ENCODE peak calls at places on chromosome 22, in nine cellular contexts. N, H, O, S, K, I, P, T and X are unnamed samples.

GRCh38 chr22:31897842-31898241 is 46.5 kb upstream of the YWHAH start:
- DNase-seq in P (no peak), K (no peak), N (peak), O (no peak), H (no peak), I (no peak), S (no peak), T (no peak), X (no peak)

GRCh38 chr22:24482586-24482985 is 12.5 kb upstream of the UPB1 start:
- DNase-seq in K (no peak), I (no peak), P (no peak), H (no peak), O (no peak), T (no peak), N (peak), S (no peak), X (no peak)

GRCh38 chr22:22342697-22343602 is 98.4 kb downstream of the VPREB1 start:
- DNase-seq in K (peak), I (peak), H (peak), T (no peak), S (peak), O (peak), N (peak), P (no peak), X (peak)

GRCh38 chr22:38267086-38267485 is 5.7 kb downstream of the TMEM184B start:
- DNase-seq in K (no peak), H (peak), N (peak), I (no peak), O (no peak), S (peak), T (no peak), P (no peak), X (no peak)

GRCh38 chr22:44870021-44870420 is 117.6 kb downstream of the ARHGAP8 start:
- DNase-seq in K (peak), I (no peak), P (no peak), H (no peak), N (peak), S (no peak), T (no peak), O (no peak), X (no peak)

GRCh38 chr22:33565580-33565995 is 354.7 kb downstream of the LARGE1 start:
- DNase-seq in I (no peak), O (no peak), S (no peak), K (no peak), P (no peak), N (no peak), T (no peak), H (no peak), X (no peak)

GRCh38 chr22:44288951-44289350 is 23.8 kb downstream of the SHISAL1 start:
- DNase-seq in S (no peak), P (no peak), T (no peak), I (no peak), N (no peak), K (no peak), H (no peak), O (no peak), X (no peak)

GRCh38 chr22:19517919-19518567 is 6.2 kb downstream of the CLDN5 start:
- DNase-seq in K (no peak), O (no peak), I (no peak), T (no peak), H (no peak), P (no peak), S (no peak), N (no peak), X (no peak)

GRCh38 chr22:30948930-30949342 is 19.6 kb downstream of the MORC2 start:
- DNase-seq in H (no peak), K (no peak), T (no peak), S (no peak), I (no peak), N (peak), O (no peak), P (no peak), X (no peak)

GRCh38 chr22:46366801-46367706 is 31.5 kb downstream of the TRMU start:
- DNase-seq in O (no peak), S (no peak), H (no peak), N (no peak), K (no peak), T (no peak), I (no peak), P (no peak), X (no peak)

GRCh38 chr22:44369241-44369652 is 56.5 kb upstream of the SHISAL1 start:
- DNase-seq in K (no peak), P (no peak), N (no peak), O (no peak), S (no peak), T (no peak), H (no peak), I (no peak), X (no peak)

GRCh38 chr22:23530106-23530505 is 50.0 kb downstream of the IGLL1 start:
- DNase-seq in O (no peak), N (no peak), T (no peak), K (no peak), P (no peak), I (no peak), S (no peak), H (no peak), X (no peak)

GRCh38 chr22:25362215-25362882 is 142.9 kb downstream of the CRYBB2 start:
- DNase-seq in T (peak), H (peak), O (peak), S (peak), K (peak), I (peak), P (peak), N (peak), X (peak)

GRCh38 chr22:19620742-19621371 is 93.4 kb upstream of the SEPTIN5 start:
- DNase-seq in S (no peak), K (no peak), I (no peak), P (no peak), T (no peak), H (no peak), O (no peak), N (no peak), X (no peak)

GRCh38 chr22:37742374-37743092 is 45.7 kb downstream of the TRIOBP start:
- DNase-seq in N (peak), P (no peak), K (no peak), S (no peak), I (no peak), T (peak), O (no peak), H (no peak), X (no peak)

GRCh38 chr22:33409134-33409533 is 351.0 kb upstream of the SYN3 start:
- DNase-seq in S (no peak), P (no peak), I (no peak), H (no peak), N (no peak), O (no peak), K (no peak), T (no peak), X (peak)

GRCh38 chr22:37063436-37064420 is 12.2 kb downstream of the KCTD17 start:
- DNase-seq in O (no peak), S (no peak), P (no peak), T (no peak), K (no peak), N (no peak), H (no peak), I (no peak), X (no peak)

GRCh38 chr22:29329581-29329980 is 14.1 kb upstream of the RASL10A start:
- DNase-seq in I (no peak), T (peak), S (no peak), K (no peak), P (no peak), N (no peak), H (no peak), O (no peak), X (no peak)

GRCh38 chr22:36741204-36741793 is 34.6 kb downstream of the IFT27 start:
- DNase-seq in N (peak), O (no peak), I (no peak), H (no peak), P (no peak), T (no peak), K (no peak), S (no peak), X (peak)

GRCh38 chr22:44807915-44808690 is 55.7 kb downstream of the ARHGAP8 start:
- DNase-seq in T (no peak), P (no peak), N (no peak), H (no peak), I (no peak), O (no peak), K (no peak), S (peak), X (peak)

GRCh38 chr22:21569459-21570161 is 2.1 kb downstream of the UBE2L3 start:
- DNase-seq in T (no peak), O (no peak), P (no peak), H (no peak), N (no peak), S (no peak), K (no peak), I (no peak), X (no peak)

GRCh38 chr22:31612891-31613285 is 49.1 kb downstream of the PISD start:
- DNase-seq in O (no peak), N (no peak), H (no peak), P (no peak), T (no peak), S (no peak), K (no peak), I (no peak), X (no peak)

GRCh38 chr22:45228401-45228754 is 12.3 kb downstream of the KIAA0930 start:
- DNase-seq in I (no peak), S (no peak), H (no peak), T (no peak), K (no peak), P (no peak), N (no peak), O (no peak), X (no peak)

GRCh38 chr22:44365196-44365802 is 52.5 kb upstream of the SHISAL1 start:
- DNase-seq in S (no peak), P (no peak), H (no peak), T (no peak), O (no peak), N (no peak), K (no peak), I (no peak), X (no peak)

GRCh38 chr22:46965552-46966494 is 203.4 kb downstream of the TBC1D22A start:
- DNase-seq in I (no peak), H (no peak), O (no peak), P (no peak), T (no peak), N (peak), S (peak), K (no peak), X (no peak)

GRCh38 chr22:42022162-42022847 is 23.7 kb downstream of the WBP2NL start:
- DNase-seq in O (no peak), K (no peak), S (no peak), I (no peak), T (no peak), P (no peak), H (no peak), N (no peak), X (no peak)

GRCh38 chr22:37803636-37804371 is 3.9 kb upstream of the GCAT start:
- DNase-seq in T (no peak), O (no peak), S (no peak), I (no peak), P (no peak), H (no peak), N (no peak), K (no peak), X (peak)

GRCh38 chr22:23057331-23057730 is 13.0 kb upstream of the GNAZ start:
- DNase-seq in K (no peak), P (no peak), N (no peak), O (no peak), H (no peak), T (no peak), S (no peak), I (no peak), X (no peak)

GRCh38 chr22:44623771-44624510 is 78.1 kb upstream of the PRR5 start:
- DNase-seq in H (no peak), O (no peak), N (peak), T (no peak), P (no peak), K (peak), I (no peak), S (no peak), X (peak)

GRCh38 chr22:24486501-24486921 is 8.6 kb upstream of the UPB1 start:
- DNase-seq in S (peak), I (no peak), N (peak), K (no peak), T (no peak), O (no peak), H (no peak), P (no peak), X (no peak)